ENCODE peak calls at places on chromosomes 5 and 9, in ten cellular contexts. O, W, N, B, S, Y, U, Z, R and C are unnamed samples.

GRCh38 chr5:99543841-99544240 is 615.0 kb upstream of the CHD1 start:
- DNase-seq in R (peak; percentile 6), U (no peak), Y (no peak), S (no peak), N (no peak), B (no peak), W (no peak), Z (no peak), O (no peak), C (no peak)

GRCh38 chr5:168468836-168469235 is 17.4 kb upstream of the RARS1 start:
- DNase-seq in N (no peak), U (no peak), S (no peak), O (no peak), Y (no peak), R (no peak), W (no peak), Z (no peak), B (no peak), C (peak; percentile 49)

GRCh38 chr5:54831233-54831632 is 154.2 kb downstream of the ESM1 start:
- DNase-seq in N (no peak), W (no peak), B (no peak), U (no peak), R (no peak), Z (no peak), O (no peak), S (no peak), Y (no peak), C (no peak)

GRCh38 chr5:68252678-68253520 is 37.3 kb downstream of the PIK3R1 start:
- DNase-seq in B (no peak), U (peak; percentile 17), O (peak; percentile 53), R (peak; percentile 83), W (no peak), N (peak; percentile 62), S (peak; percentile 71), Z (peak; percentile 45), Y (peak; percentile 54), C (peak; percentile 26)

GRCh38 chr9:121354141-121354540 is 15.9 kb downstream of the STOM start:
- DNase-seq in W (no peak), Z (no peak), B (no peak), U (no peak), S (no peak), Y (no peak), O (no peak), N (no peak), R (peak; percentile 46), C (no peak)

GRCh38 chr5:565782-566445 is 41.7 kb upstream of the SLC9A3 start:
- DNase-seq in U (no peak), W (no peak), Z (peak; percentile 73), B (no peak), O (no peak), R (no peak), N (no peak), Y (no peak), S (no peak), C (no peak)

GRCh38 chr9:22383720-22384119 is 62.9 kb upstream of the DMRTA1 start:
- DNase-seq in N (no peak), W (no peak), R (peak; percentile 4), U (no peak), Z (no peak), S (no peak), O (no peak), B (no peak), Y (no peak), C (no peak)

GRCh38 chr5:3107118-3107517 is 355.6 kb upstream of the IRX2 start:
- DNase-seq in N (no peak), U (no peak), W (no peak), S (no peak), R (peak; percentile 73), Y (no peak), B (no peak), Z (no peak), O (no peak), C (no peak)

GRCh38 chr9:128293091-128293490 is 17.0 kb downstream of the SWI5 start:
- DNase-seq in S (no peak), U (no peak), O (no peak), B (no peak), Y (no peak), W (no peak), R (no peak), N (no peak), Z (no peak), C (no peak)

GRCh38 chr9:127447416-127448111 is 3.6 kb downstream of the RPL12 start:
- DNase-seq in B (no peak), O (no peak), R (no peak), N (no peak), Y (no peak), S (no peak), Z (no peak), U (no peak), W (no peak), C (no peak)

GRCh38 chr5:132963175-132964104 is at the start of gene AFF4:
- DNase-seq in B (peak; percentile 95), O (peak; percentile 97), N (peak; percentile 94), S (peak; percentile 97), W (peak; percentile 94), R (peak; percentile 99), Z (peak; percentile 87), U (peak; percentile 83), Y (peak; percentile 88), C (peak; percentile 81)

GRCh38 chr5:148841519-148841918 is 15.1 kb downstream of the ADRB2 start:
- DNase-seq in B (no peak), W (no peak), O (no peak), Z (peak; percentile 65), R (no peak), Y (no peak), U (no peak), S (no peak), N (no peak), C (no peak)

GRCh38 chr5:528625-529511 is 4.6 kb upstream of the SLC9A3 start:
- DNase-seq in W (no peak), S (no peak), Z (no peak), U (no peak), N (no peak), B (no peak), Y (peak; percentile 48), O (no peak), R (no peak), C (no peak)

GRCh38 chr5:2185646-2186471 is 303.1 kb upstream of the IRX4 start:
- DNase-seq in Z (no peak), W (no peak), U (no peak), O (peak; percentile 14), Y (peak; percentile 4), N (no peak), S (no peak), R (no peak), B (peak; percentile 43), C (no peak)

GRCh38 chr5:127042593-127042992 is 12.2 kb upstream of the MARCHF3 start:
- DNase-seq in U (no peak), R (no peak), W (no peak), Y (no peak), S (no peak), Z (no peak), O (no peak), B (no peak), N (no peak), C (no peak)